ENCODE peak calls at places on chromosomes 7 and 10, in six cellular contexts. One of them, this sample, is unnamed.

GRCh38 chr10:84826704-84827103 is 498.3 kb downstream of the CCSER2 start:
- DNase-seq in occipital lobe: no peak
- DNase-seq in posterior cingulate gyrus: no peak
- DNase-seq in ACHN: no peak
- DNase-seq in NCI-H1105 treated with DMSO at 0.1 percent for 48 hours: no peak
- DNase-seq in stimulated activated CD4-positive, alpha-beta T cell treated with anti-CD3 and anti-CD28 coated beads, TNF-alpha, amount 100 ng/mL, for 48 hours: no peak
- DNase-seq in this sample: no peak

GRCh38 chr10:35909291-35909690 is 267.2 kb upstream of the FZD8 start:
- DNase-seq in occipital lobe: no peak
- DNase-seq in posterior cingulate gyrus: no peak
- DNase-seq in ACHN: no peak
- DNase-seq in NCI-H1105 treated with DMSO at 0.1 percent for 48 hours: no peak
- DNase-seq in stimulated activated CD4-positive, alpha-beta T cell treated with anti-CD3 and anti-CD28 coated beads, TNF-alpha, amount 100 ng/mL, for 48 hours: no peak
- DNase-seq in this sample: no peak

GRCh38 chr7:100582041-100582579 is 3.8 kb downstream of the LRCH4 start:
- DNase-seq in occipital lobe: no peak
- DNase-seq in posterior cingulate gyrus: peak
- DNase-seq in ACHN: no peak
- DNase-seq in NCI-H1105 treated with DMSO at 0.1 percent for 48 hours: no peak
- DNase-seq in stimulated activated CD4-positive, alpha-beta T cell treated with anti-CD3 and anti-CD28 coated beads, TNF-alpha, amount 100 ng/mL, for 48 hours: no peak
- DNase-seq in this sample: no peak

GRCh38 chr10:50437248-50437647 is 185.9 kb upstream of the ASAH2 start:
- DNase-seq in occipital lobe: no peak
- DNase-seq in posterior cingulate gyrus: no peak
- DNase-seq in ACHN: no peak
- DNase-seq in NCI-H1105 treated with DMSO at 0.1 percent for 48 hours: no peak
- DNase-seq in stimulated activated CD4-positive, alpha-beta T cell treated with anti-CD3 and anti-CD28 coated beads, TNF-alpha, amount 100 ng/mL, for 48 hours: no peak
- DNase-seq in this sample: no peak

GRCh38 chr10:50990568-50991495 is 83.5 kb upstream of the PRKG1 start:
- DNase-seq in occipital lobe: no peak
- DNase-seq in posterior cingulate gyrus: peak
- DNase-seq in ACHN: no peak
- DNase-seq in NCI-H1105 treated with DMSO at 0.1 percent for 48 hours: peak
- DNase-seq in stimulated activated CD4-positive, alpha-beta T cell treated with anti-CD3 and anti-CD28 coated beads, TNF-alpha, amount 100 ng/mL, for 48 hours: no peak
- DNase-seq in this sample: peak

GRCh38 chr10:17023386-17024298 is 106.0 kb downstream of the CUBN start:
- DNase-seq in occipital lobe: no peak
- DNase-seq in posterior cingulate gyrus: no peak
- DNase-seq in ACHN: peak
- DNase-seq in NCI-H1105 treated with DMSO at 0.1 percent for 48 hours: no peak
- DNase-seq in stimulated activated CD4-positive, alpha-beta T cell treated with anti-CD3 and anti-CD28 coated beads, TNF-alpha, amount 100 ng/mL, for 48 hours: peak
- DNase-seq in this sample: no peak

GRCh38 chr7:106462365-106462859 is 177.6 kb upstream of the NAMPT start:
- DNase-seq in occipital lobe: no peak
- DNase-seq in posterior cingulate gyrus: no peak
- DNase-seq in ACHN: peak
- DNase-seq in NCI-H1105 treated with DMSO at 0.1 percent for 48 hours: peak
- DNase-seq in stimulated activated CD4-positive, alpha-beta T cell treated with anti-CD3 and anti-CD28 coated beads, TNF-alpha, amount 100 ng/mL, for 48 hours: no peak
- DNase-seq in this sample: no peak

GRCh38 chr10:112915590-112916572 is 34.2 kb upstream of the TCF7L2 start:
- DNase-seq in occipital lobe: no peak
- DNase-seq in posterior cingulate gyrus: no peak
- DNase-seq in ACHN: peak
- DNase-seq in NCI-H1105 treated with DMSO at 0.1 percent for 48 hours: no peak
- DNase-seq in stimulated activated CD4-positive, alpha-beta T cell treated with anti-CD3 and anti-CD28 coated beads, TNF-alpha, amount 100 ng/mL, for 48 hours: no peak
- DNase-seq in this sample: no peak

GRCh38 chr10:1952126-1953095 is 215.1 kb upstream of the ADARB2 start:
- DNase-seq in occipital lobe: no peak
- DNase-seq in posterior cingulate gyrus: no peak
- DNase-seq in ACHN: no peak
- DNase-seq in NCI-H1105 treated with DMSO at 0.1 percent for 48 hours: no peak
- DNase-seq in stimulated activated CD4-positive, alpha-beta T cell treated with anti-CD3 and anti-CD28 coated beads, TNF-alpha, amount 100 ng/mL, for 48 hours: no peak
- DNase-seq in this sample: no peak

GRCh38 chr10:77582710-77583115 is 54.9 kb downstream of the KCNMA1 start:
- DNase-seq in occipital lobe: no peak
- DNase-seq in posterior cingulate gyrus: peak
- DNase-seq in ACHN: peak
- DNase-seq in NCI-H1105 treated with DMSO at 0.1 percent for 48 hours: no peak
- DNase-seq in stimulated activated CD4-positive, alpha-beta T cell treated with anti-CD3 and anti-CD28 coated beads, TNF-alpha, amount 100 ng/mL, for 48 hours: no peak
- DNase-seq in this sample: no peak

GRCh38 chr10:79101560-79101971 is 32.8 kb downstream of the ZMIZ1 start:
- DNase-seq in occipital lobe: no peak
- DNase-seq in posterior cingulate gyrus: no peak
- DNase-seq in ACHN: no peak
- DNase-seq in NCI-H1105 treated with DMSO at 0.1 percent for 48 hours: peak
- DNase-seq in stimulated activated CD4-positive, alpha-beta T cell treated with anti-CD3 and anti-CD28 coated beads, TNF-alpha, amount 100 ng/mL, for 48 hours: no peak
- DNase-seq in this sample: no peak

GRCh38 chr10:3781458-3782098 is 3.4 kb downstream of the KLF6 start:
- DNase-seq in occipital lobe: no peak
- DNase-seq in posterior cingulate gyrus: no peak
- DNase-seq in ACHN: peak
- DNase-seq in NCI-H1105 treated with DMSO at 0.1 percent for 48 hours: no peak
- DNase-seq in stimulated activated CD4-positive, alpha-beta T cell treated with anti-CD3 and anti-CD28 coated beads, TNF-alpha, amount 100 ng/mL, for 48 hours: no peak
- DNase-seq in this sample: peak

GRCh38 chr7:123871998-123872867 is 27.3 kb downstream of the HYAL4 start:
- DNase-seq in occipital lobe: no peak
- DNase-seq in posterior cingulate gyrus: no peak
- DNase-seq in ACHN: peak
- DNase-seq in NCI-H1105 treated with DMSO at 0.1 percent for 48 hours: peak
- DNase-seq in stimulated activated CD4-positive, alpha-beta T cell treated with anti-CD3 and anti-CD28 coated beads, TNF-alpha, amount 100 ng/mL, for 48 hours: no peak
- DNase-seq in this sample: peak

GRCh38 chr7:92848854-92849745 is 12.7 kb upstream of the CDK6 start:
- DNase-seq in occipital lobe: no peak
- DNase-seq in posterior cingulate gyrus: no peak
- DNase-seq in ACHN: no peak
- DNase-seq in NCI-H1105 treated with DMSO at 0.1 percent for 48 hours: no peak
- DNase-seq in stimulated activated CD4-positive, alpha-beta T cell treated with anti-CD3 and anti-CD28 coated beads, TNF-alpha, amount 100 ng/mL, for 48 hours: no peak
- DNase-seq in this sample: no peak

GRCh38 chr7:130338233-130338632 is 6.4 kb upstream of the CPA5 start:
- DNase-seq in occipital lobe: no peak
- DNase-seq in posterior cingulate gyrus: no peak
- DNase-seq in ACHN: no peak
- DNase-seq in NCI-H1105 treated with DMSO at 0.1 percent for 48 hours: no peak
- DNase-seq in stimulated activated CD4-positive, alpha-beta T cell treated with anti-CD3 and anti-CD28 coated beads, TNF-alpha, amount 100 ng/mL, for 48 hours: no peak
- DNase-seq in this sample: no peak

GRCh38 chr10:96352587-96352986 is 6.2 kb downstream of the OPALIN start:
- DNase-seq in occipital lobe: no peak
- DNase-seq in posterior cingulate gyrus: no peak
- DNase-seq in ACHN: no peak
- DNase-seq in NCI-H1105 treated with DMSO at 0.1 percent for 48 hours: no peak
- DNase-seq in stimulated activated CD4-positive, alpha-beta T cell treated with anti-CD3 and anti-CD28 coated beads, TNF-alpha, amount 100 ng/mL, for 48 hours: no peak
- DNase-seq in this sample: no peak

GRCh38 chr7:78301361-78301760 is 502.8 kb downstream of the PHTF2 start:
- DNase-seq in occipital lobe: no peak
- DNase-seq in posterior cingulate gyrus: no peak
- DNase-seq in ACHN: peak
- DNase-seq in NCI-H1105 treated with DMSO at 0.1 percent for 48 hours: no peak
- DNase-seq in stimulated activated CD4-positive, alpha-beta T cell treated with anti-CD3 and anti-CD28 coated beads, TNF-alpha, amount 100 ng/mL, for 48 hours: no peak
- DNase-seq in this sample: no peak

GRCh38 chr7:108451296-108451848 is 4.9 kb downstream of the NRCAM start:
- DNase-seq in occipital lobe: no peak
- DNase-seq in posterior cingulate gyrus: no peak
- DNase-seq in ACHN: no peak
- DNase-seq in NCI-H1105 treated with DMSO at 0.1 percent for 48 hours: no peak
- DNase-seq in stimulated activated CD4-positive, alpha-beta T cell treated with anti-CD3 and anti-CD28 coated beads, TNF-alpha, amount 100 ng/mL, for 48 hours: no peak
- DNase-seq in this sample: no peak

GRCh38 chr7:24381919-24382505 is 98.0 kb downstream of the NPY start:
- DNase-seq in occipital lobe: no peak
- DNase-seq in posterior cingulate gyrus: no peak
- DNase-seq in ACHN: peak
- DNase-seq in NCI-H1105 treated with DMSO at 0.1 percent for 48 hours: peak
- DNase-seq in stimulated activated CD4-positive, alpha-beta T cell treated with anti-CD3 and anti-CD28 coated beads, TNF-alpha, amount 100 ng/mL, for 48 hours: no peak
- DNase-seq in this sample: no peak

GRCh38 chr7:133585003-133585668 is 332.3 kb downstream of the EXOC4 start:
- DNase-seq in occipital lobe: no peak
- DNase-seq in posterior cingulate gyrus: no peak
- DNase-seq in ACHN: no peak
- DNase-seq in NCI-H1105 treated with DMSO at 0.1 percent for 48 hours: no peak
- DNase-seq in stimulated activated CD4-positive, alpha-beta T cell treated with anti-CD3 and anti-CD28 coated beads, TNF-alpha, amount 100 ng/mL, for 48 hours: no peak
- DNase-seq in this sample: no peak

GRCh38 chr10:96470108-96470743 is 43.5 kb downstream of the TLL2 start:
- DNase-seq in occipital lobe: no peak
- DNase-seq in posterior cingulate gyrus: no peak
- DNase-seq in ACHN: peak
- DNase-seq in NCI-H1105 treated with DMSO at 0.1 percent for 48 hours: peak
- DNase-seq in stimulated activated CD4-positive, alpha-beta T cell treated with anti-CD3 and anti-CD28 coated beads, TNF-alpha, amount 100 ng/mL, for 48 hours: no peak
- DNase-seq in this sample: peak